ENCODE peak calls at places on chromosomes 1 and 21, in five cellular contexts. G is IMR-90, W is neuronal stem cell, N is H1, L is H9. X is an unnamed sample.

GRCh38 chr1:222923506-222923905 is 108.7 kb downstream of the DISP1 start:
- DNase-seq in G (peak; percentile 42), W (no peak), N (no peak), L (no peak), X (no peak)

GRCh38 chr1:24386931-24387330 is 26.7 kb downstream of the STPG1 start:
- DNase-seq in G (no peak), W (no peak), N (no peak), L (no peak), X (no peak)

GRCh38 chr1:27563407-27564263 is 40.3 kb downstream of the AHDC1 start:
- DNase-seq in W (no peak), N (no peak), G (peak; percentile 46), L (no peak), X (peak; percentile 54)

GRCh38 chr1:30588311-30589073 is 134.9 kb downstream of the MATN1 start:
- DNase-seq in W (no peak), N (peak; percentile 24), L (no peak), G (no peak), X (no peak)

GRCh38 chr1:246608616-246609376 is 42.5 kb downstream of the CNST start:
- DNase-seq in N (no peak), G (peak; percentile 97), L (peak; percentile 31), W (no peak), X (peak; percentile 76)

GRCh38 chr1:191206808-191207207 is 729.1 kb upstream of the BRINP3 start:
- DNase-seq in N (no peak), L (no peak), W (no peak), G (peak; percentile 5), X (no peak)

GRCh38 chr1:179966551-179966950 is 11.9 kb downstream of the CEP350 start:
- DNase-seq in G (peak; percentile 9), N (no peak), L (no peak), W (no peak), X (no peak)

GRCh38 chr1:93256433-93256832 is 75.9 kb downstream of the CCDC18 start:
- DNase-seq in L (no peak), N (no peak), W (no peak), G (no peak), X (no peak)

GRCh38 chr1:246483204-246483933 is 23.7 kb downstream of the SMYD3 start:
- DNase-seq in G (peak; percentile 38), L (no peak), N (no peak), W (no peak), X (no peak)

GRCh38 chr21:42252267-42252666 is 33.3 kb downstream of the ABCG1 start:
- DNase-seq in L (no peak), N (no peak), W (no peak), G (no peak), X (no peak)

GRCh38 chr1:15834406-15835204 is 12.9 kb upstream of the SPEN start:
- DNase-seq in N (peak; percentile 90), W (peak; percentile 89), G (peak; percentile 91), L (peak; percentile 90), X (peak; percentile 95)

GRCh38 chr1:187763976-187764375 is 935.2 kb downstream of the PLA2G4A start:
- DNase-seq in G (peak; percentile 15), L (no peak), W (no peak), N (no peak), X (no peak)

GRCh38 chr1:230825061-230825803 is 43.1 kb downstream of the C1orf198 start:
- DNase-seq in N (peak; percentile 22), L (no peak), G (peak; percentile 86), W (no peak), X (peak; percentile 21)

GRCh38 chr1:230986976-230987375 is 8.1 kb downstream of the ARV1 start:
- DNase-seq in L (no peak), G (peak; percentile 78), N (no peak), W (no peak), X (no peak)

GRCh38 chr1:228349701-228350171 is 56.9 kb downstream of the TRIM11 start:
- DNase-seq in G (no peak), N (no peak), W (no peak), L (no peak), X (no peak)

GRCh38 chr1:247857069-247857985 is at the start of gene TRIM58:
- DNase-seq in L (no peak), W (peak; percentile 46), N (peak; percentile 73), G (no peak), X (peak; percentile 43)

GRCh38 chr1:243944429-243945160 is 94.6 kb upstream of the AKT3 start:
- DNase-seq in N (peak; percentile 62), W (no peak), G (peak; percentile 62), L (peak; percentile 80), X (peak; percentile 93)

GRCh38 chr21:42164064-42164789 is 54.7 kb upstream of the ABCG1 start:
- DNase-seq in G (no peak), W (no peak), L (no peak), N (no peak), X (peak; percentile 60)

GRCh38 chr1:83961571-83962295 is 37.2 kb downstream of the TTLL7 start:
- DNase-seq in L (no peak), N (no peak), G (peak; percentile 15), W (no peak), X (no peak)

GRCh38 chr21:18023099-18023498 is 203.9 kb upstream of the C21orf91 start:
- DNase-seq in G (no peak), N (no peak), L (peak; percentile 31), W (no peak), X (peak; percentile 24)

GRCh38 chr1:53258216-53258615 is 19.9 kb upstream of the MAGOH start:
- DNase-seq in L (no peak), G (no peak), W (no peak), N (no peak), X (no peak)

GRCh38 chr1:201731142-201731541 is 97.8 kb upstream of the IPO9 start:
- DNase-seq in G (no peak), L (no peak), N (no peak), W (no peak), X (no peak)
- H2BK120ac ChIP-seq in G (no peak overlapping the region), L (no peak overlapping the region), N (no peak overlapping the region), W (no peak overlapping the region), X (no peak overlapping the region)

GRCh38 chr1:165376041-165376810 is 19.7 kb upstream of the LMX1A start:
- DNase-seq in G (peak; percentile 20), N (peak; percentile 87), W (peak; percentile 67), L (peak; percentile 87), X (peak; percentile 91)
- H2BK120ac ChIP-seq in G (no peak overlapping the region), N (no peak overlapping the region), W (no peak overlapping the region), L (no peak overlapping the region), X (peak overlapping the region; percentile 18)

DNA sequence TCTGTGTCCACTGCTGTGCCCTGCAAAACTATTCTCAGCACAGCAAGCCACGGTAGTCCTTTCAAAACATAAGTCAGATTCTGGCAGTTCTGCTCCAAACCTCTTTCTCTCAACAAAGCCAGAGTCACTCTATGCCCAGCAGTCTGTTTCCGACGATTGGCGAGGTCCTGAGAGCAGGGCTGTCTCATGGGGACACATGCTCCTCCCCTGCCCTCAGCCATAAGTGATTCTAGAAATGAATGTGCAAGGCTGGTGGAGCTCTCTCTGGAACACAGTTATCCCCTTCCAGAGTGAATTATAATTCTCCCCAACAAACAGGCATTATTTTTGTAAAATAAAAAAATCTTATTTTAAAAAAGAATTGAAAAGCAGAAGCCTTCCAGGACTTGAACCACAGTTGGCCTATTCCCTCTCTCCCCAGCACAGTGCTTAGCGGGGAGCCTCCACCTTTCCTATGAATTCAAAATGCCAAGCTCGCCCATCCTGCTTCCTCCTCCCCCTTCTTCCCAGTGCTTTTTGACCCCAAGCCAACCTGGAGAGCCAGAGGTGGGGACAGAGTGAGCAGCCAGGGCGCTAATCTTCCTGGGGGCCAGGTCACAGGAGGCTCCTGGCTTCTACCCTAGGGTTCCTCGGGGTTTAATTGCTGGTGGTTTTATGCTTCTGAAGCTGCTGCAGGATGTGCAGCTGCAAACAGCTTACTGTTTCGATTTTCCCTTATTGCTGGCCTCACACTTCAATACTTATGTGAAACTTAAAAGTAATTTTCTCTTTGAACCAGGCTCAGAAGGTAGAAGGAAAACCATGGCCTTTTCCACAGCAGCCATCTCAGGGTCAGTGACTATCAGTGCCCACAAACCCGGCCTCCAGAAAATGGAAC is 41.1 kb downstream of the KCNJ6 start:
- DNase-seq in N (no peak), G (no peak), W (no peak), L (no peak), X (no peak)
- H2BK120ac ChIP-seq in N (no peak overlapping the region), G (peak overlapping the region; percentile 35), W (no peak overlapping the region), L (no peak overlapping the region), X (no peak overlapping the region)

GRCh38 chr1:61169634-61170033 is 87.3 kb downstream of the NFIA start:
- DNase-seq in N (no peak), G (no peak), L (no peak), W (no peak), X (no peak)

GRCh38 chr1:61163794-61164193 is 81.4 kb downstream of the NFIA start:
- DNase-seq in W (no peak), N (no peak), L (no peak), G (peak; percentile 33), X (no peak)

GRCh38 chr1:61163355-61163754 is 81.0 kb downstream of the NFIA start:
- DNase-seq in W (no peak), L (no peak), G (no peak), N (no peak), X (no peak)

GRCh38 chr1:61162513-61163274 is 80.3 kb downstream of the NFIA start:
- DNase-seq in L (no peak), W (no peak), G (peak; percentile 32), N (no peak), X (peak; percentile 62)

GRCh38 chr1:61165402-61165801 is 83.0 kb downstream of the NFIA start:
- DNase-seq in L (no peak), G (no peak), W (no peak), N (no peak), X (no peak)
- H2BK120ac ChIP-seq in L (no peak overlapping the region), G (no peak overlapping the region), W (no peak overlapping the region), N (no peak overlapping the region), X (no peak overlapping the region)

DNA sequence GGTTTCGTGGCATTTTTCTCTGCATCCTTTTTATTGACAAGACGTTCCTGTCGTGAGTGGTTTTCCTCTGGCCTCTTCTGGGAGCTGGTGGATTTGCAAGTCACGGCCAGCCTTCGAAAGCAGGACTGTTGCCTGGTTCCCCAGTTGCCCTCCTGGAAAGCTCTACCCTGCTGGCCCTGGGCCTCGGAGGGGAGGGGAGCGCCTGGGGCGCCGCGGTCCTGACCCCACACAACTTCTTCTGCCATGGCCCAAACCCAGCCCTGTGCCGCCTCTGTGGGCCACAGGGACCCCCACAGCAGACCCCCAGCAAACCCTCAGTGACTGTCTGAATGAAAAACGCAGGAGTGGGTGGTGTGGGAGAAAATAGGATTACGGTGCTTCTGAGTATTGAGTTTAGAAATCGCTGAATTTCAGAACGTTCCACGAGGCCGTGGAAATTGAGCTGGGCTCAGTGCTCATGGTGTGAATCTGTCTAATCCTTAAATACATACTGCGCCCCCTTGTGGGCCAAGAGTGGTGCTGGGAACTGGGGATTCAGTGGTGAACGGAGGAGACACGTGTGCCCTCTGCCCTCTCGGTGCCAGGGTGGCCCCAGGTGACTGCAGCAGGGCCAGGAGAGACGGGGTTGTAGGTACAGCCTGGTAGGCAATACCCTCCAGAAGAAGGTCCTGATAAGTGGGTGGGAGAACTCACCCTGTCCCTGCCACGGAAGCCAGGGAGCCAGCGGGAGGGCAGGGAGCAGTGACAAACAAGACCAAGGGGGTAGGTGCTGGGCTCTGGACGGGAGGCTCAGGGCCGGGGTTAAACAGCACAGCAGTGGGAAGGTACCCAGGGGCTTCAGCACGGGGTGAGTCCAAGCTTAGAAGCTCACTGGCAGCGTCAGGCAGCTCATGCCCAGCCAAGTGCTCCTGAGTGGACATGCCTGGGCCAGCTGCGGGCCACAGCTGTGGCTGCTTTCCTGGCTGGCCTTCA is 101.2 kb upstream of the COL6A1 start:
- DNase-seq in G (peak; percentile 58), L (peak; percentile 82), W (peak; percentile 78), N (peak; percentile 88), X (peak; percentile 84)
- H2BK120ac ChIP-seq in G (peak overlapping the region; percentile 80), L (no peak overlapping the region), W (no peak overlapping the region), N (no peak overlapping the region), X (no peak overlapping the region)